ENCODE peak calls at places on chromosomes 2 and 18, in seven cellular contexts. W is prostate gland, G is neural crest cell, A is left lung, I is upper lobe of right lung, D is left ventricle myocardium inferior, R is AG10803. H is an unnamed sample.

GRCh38 chr2:133523406-133523805 is 44.9 kb downstream of the NCKAP5 start:
- DNase-seq in I (no peak), R (peak), D (no peak), W (no peak), G (no peak), A (no peak), H (no peak)

GRCh38 chr2:224143521-224143920 is 104.4 kb upstream of the SERPINE2 start:
- DNase-seq in I (no peak), G (no peak), A (no peak), R (no peak), D (no peak), W (no peak), H (no peak)

GRCh38 chr18:77702686-77703085 is 453.0 kb downstream of the GALR1 start:
- DNase-seq in G (peak), A (no peak), R (peak), D (no peak), W (peak), I (no peak), H (peak)

GRCh38 chr2:229980440-229981184 is 58.3 kb downstream of the FBXO36 start:
- DNase-seq in R (peak), W (peak), G (no peak), A (peak), I (no peak), D (peak), H (peak)

GRCh38 chr2:240365971-240366471 is 69.4 kb upstream of the GPC1 start:
- DNase-seq in I (no peak), A (no peak), R (no peak), G (no peak), D (peak), W (no peak), H (no peak)

GRCh38 chr2:163553601-163554000 is 182.2 kb downstream of the FIGN start:
- DNase-seq in W (no peak), A (no peak), I (no peak), R (peak), G (no peak), D (no peak), H (no peak)

GRCh38 chr2:144230452-144231085 is 289.4 kb downstream of the ZEB2 start:
- DNase-seq in G (no peak), R (peak), A (no peak), W (no peak), I (no peak), D (no peak), H (no peak)

GRCh38 chr2:204715332-204715731 is 170.1 kb downstream of the PARD3B start:
- DNase-seq in I (no peak), R (peak), D (no peak), A (no peak), W (no peak), G (no peak), H (no peak)

GRCh38 chr18:76460482-76460881 is 34.6 kb downstream of the ZNF516 start:
- DNase-seq in R (peak), W (no peak), A (no peak), G (no peak), D (no peak), I (no peak), H (no peak)

GRCh38 chr2:49248506-49248905 is 94.2 kb upstream of the FSHR start:
- DNase-seq in G (no peak), A (peak), W (no peak), R (peak), D (no peak), I (no peak), H (no peak)

GRCh38 chr2:130381619-130382018 is 25.8 kb downstream of the PTPN18 start:
- DNase-seq in W (no peak), I (no peak), R (no peak), A (no peak), G (no peak), D (no peak), H (no peak)

GRCh38 chr2:128322651-128323491 is 4.2 kb upstream of the HS6ST1 start:
- DNase-seq in I (peak), G (no peak), D (no peak), W (no peak), A (peak), R (no peak), H (no peak)

GRCh38 chr2:18799397-18799796 is 210.0 kb upstream of the NT5C1B start:
- DNase-seq in D (no peak), I (no peak), R (peak), A (no peak), G (no peak), W (no peak), H (no peak)

GRCh38 chr2:147033046-147033445 is 811.8 kb upstream of the ACVR2A start:
- DNase-seq in A (no peak), I (no peak), D (no peak), W (no peak), G (no peak), R (no peak), H (no peak)

GRCh38 chr2:128287780-128288735 is 30.6 kb downstream of the HS6ST1 start:
- DNase-seq in D (peak), A (no peak), W (no peak), R (no peak), I (no peak), G (no peak), H (no peak)

GRCh38 chr18:25827961-25828561 is 262.4 kb downstream of the SS18 start:
- DNase-seq in I (no peak), W (no peak), R (peak), D (no peak), A (no peak), G (no peak), H (no peak)

GRCh38 chr2:62410015-62410453 is 96.0 kb downstream of the TMEM17 start:
- DNase-seq in R (no peak), G (no peak), W (no peak), A (no peak), D (no peak), I (no peak), H (no peak)

GRCh38 chr2:177617849-177618248 is 225.3 kb downstream of the AGPS start:
- DNase-seq in D (no peak), W (no peak), G (no peak), A (no peak), R (no peak), I (no peak), H (no peak)

GRCh38 chr2:201781583-201782051 is 884 bp upstream of the ALS2 start:
- DNase-seq in W (peak), R (peak), A (no peak), D (no peak), I (no peak), G (no peak), H (no peak)

GRCh38 chr2:149258531-149258930 is 71.9 kb upstream of the LYPD6 start:
- DNase-seq in G (no peak), R (no peak), A (no peak), I (no peak), D (no peak), W (no peak), H (no peak)

GRCh38 chr2:200406379-200406778 is 99.9 kb downstream of the SPATS2L start:
- DNase-seq in A (no peak), R (no peak), I (no peak), D (no peak), W (no peak), G (no peak), H (no peak)

GRCh38 chr2:86622878-86623548 is 652 bp downstream of the RNF103 start:
- DNase-seq in D (peak), I (peak), A (peak), W (peak), G (peak), R (no peak), H (peak)

GRCh38 chr2:42234056-42234455 is 64.9 kb downstream of the EML4 start:
- DNase-seq in G (no peak), W (no peak), D (no peak), R (peak), I (no peak), A (no peak), H (no peak)

GRCh38 chr18:22739789-22740188 is 193.3 kb upstream of the RBBP8 start:
- DNase-seq in G (no peak), W (no peak), I (no peak), R (no peak), D (no peak), A (no peak), H (no peak)

GRCh38 chr18:37537868-37538525 is 27.6 kb downstream of the CELF4 start:
- DNase-seq in G (peak), D (peak), R (peak), I (peak), W (peak), A (peak), H (peak)

GRCh38 chr18:48639772-48640432 is 101.1 kb downstream of the CTIF start:
- DNase-seq in I (peak), A (no peak), G (no peak), W (no peak), R (no peak), D (no peak), H (peak)

GRCh38 chr2:30488012-30488659 is 41.1 kb downstream of the LCLAT1 start:
- DNase-seq in R (no peak), A (no peak), G (no peak), D (no peak), W (no peak), I (no peak), H (no peak)

GRCh38 chr2:130768191-130768855 is 13.0 kb downstream of the AMER3 start:
- DNase-seq in I (no peak), G (no peak), A (no peak), D (no peak), R (no peak), W (no peak), H (no peak)

GRCh38 chr2:107412981-107413380 is 413.7 kb upstream of the RGPD4 start:
- DNase-seq in G (no peak), A (no peak), W (no peak), I (no peak), D (no peak), R (peak), H (no peak)

GRCh38 chr2:182404102-182404501 is 22.7 kb downstream of the PDE1A start:
- DNase-seq in A (no peak), W (no peak), D (no peak), G (no peak), I (no peak), R (no peak), H (no peak)

GRCh38 chr2:46878886-46879285 is 36.7 kb downstream of the MCFD2 start:
- DNase-seq in R (no peak), A (no peak), I (no peak), W (no peak), D (peak), G (peak), H (no peak)

GRCh38 chr18:4004176-4004829 is 450.8 kb downstream of the DLGAP1 start:
- DNase-seq in A (no peak), I (no peak), W (no peak), D (no peak), G (no peak), R (no peak), H (no peak)

GRCh38 chr18:48974304-48975220 is 23.8 kb upstream of the SMAD7 start:
- DNase-seq in R (no peak), A (no peak), W (no peak), I (no peak), D (no peak), G (no peak), H (peak)

GRCh38 chr2:99489758-99490087 is at the start of gene REV1:
- DNase-seq in R (no peak), D (no peak), G (no peak), W (no peak), I (no peak), A (no peak), H (peak)

GRCh38 chr2:171327043-171327496 is 106.7 kb downstream of the METTL8 start:
- DNase-seq in D (no peak), W (no peak), G (no peak), A (no peak), I (no peak), R (no peak), H (no peak)

GRCh38 chr2:96110621-96111256 is 5.6 kb downstream of the ADRA2B start:
- DNase-seq in D (peak), A (peak), I (peak), W (no peak), G (no peak), R (no peak), H (no peak)

GRCh38 chr2:12318427-12319057 is 398.2 kb upstream of the TRIB2 start:
- DNase-seq in I (no peak), A (no peak), D (no peak), G (no peak), W (peak), R (peak), H (no peak)

GRCh38 chr2:2222931-2223330 is 108.1 kb downstream of the MYT1L start:
- DNase-seq in I (no peak), R (peak), A (no peak), G (no peak), W (no peak), D (no peak), H (no peak)

GRCh38 chr2:66577331-66578041 is 142.6 kb downstream of the MEIS1 start:
- DNase-seq in A (no peak), I (no peak), D (no peak), W (no peak), G (peak), R (no peak), H (peak)

GRCh38 chr18:12253517-12254136 is 534 bp upstream of the CIDEA start:
- DNase-seq in D (peak), A (no peak), G (no peak), R (no peak), I (no peak), W (no peak), H (no peak)

GRCh38 chr2:4358855-4359254 is 655.5 kb downstream of the DCDC2C start:
- DNase-seq in D (no peak), W (no peak), G (no peak), A (no peak), R (no peak), I (no peak), H (no peak)

GRCh38 chr2:4353668-4354067 is 650.3 kb downstream of the DCDC2C start:
- DNase-seq in W (no peak), A (no peak), D (no peak), G (no peak), I (no peak), R (no peak), H (no peak)

GRCh38 chr2:4354164-4354563 is 650.8 kb downstream of the DCDC2C start:
- DNase-seq in R (no peak), D (no peak), A (no peak), G (no peak), W (no peak), I (no peak), H (no peak)

DNA sequence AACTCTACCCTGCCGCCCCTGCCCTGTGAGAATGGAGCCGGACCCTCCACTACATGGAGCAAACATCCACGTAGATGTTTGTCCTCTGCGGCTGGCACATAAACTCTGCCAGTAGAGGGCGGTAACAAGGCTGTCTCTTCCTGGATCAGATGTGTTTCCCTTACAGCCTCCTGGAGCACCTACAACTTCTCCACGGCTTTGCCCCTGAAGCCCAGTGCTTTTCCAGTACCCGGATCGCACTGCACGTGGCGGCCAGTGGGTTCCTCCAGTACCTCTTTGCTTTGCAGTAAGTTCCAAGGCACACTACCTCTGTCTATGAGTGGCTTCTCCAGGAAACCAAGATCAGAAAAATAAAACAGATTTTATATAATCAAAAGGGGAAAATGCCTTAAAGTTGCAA is 651.3 kb downstream of the DCDC2C start:
- DNase-seq in W (no peak), A (no peak), I (peak), G (peak), D (no peak), R (no peak), H (peak)
- TF ChIP-seq CTCF in W (no peak), A (peak), I (peak), G (peak), D (peak), R (no peak), H (peak)

GRCh38 chr2:10160226-10160955 is 37.9 kb downstream of the RRM2 start:
- DNase-seq in R (no peak), A (no peak), W (no peak), G (no peak), I (no peak), D (no peak), H (no peak)
- TF ChIP-seq CTCF in R (no peak), A (no peak), W (no peak), G (no peak), I (no peak), D (no peak), H (no peak)

GRCh38 chr2:208657468-208657867 is 250.9 kb downstream of the PTH2R start:
- DNase-seq in A (no peak), I (no peak), W (no peak), R (no peak), G (no peak), D (no peak), H (no peak)
- TF ChIP-seq CTCF in A (no peak), I (no peak), W (no peak), R (no peak), G (no peak), D (no peak), H (no peak)

GRCh38 chr2:192551760-192552159 is 357.0 kb upstream of the TMEFF2 start:
- DNase-seq in R (no peak), G (no peak), I (no peak), D (no peak), W (no peak), A (no peak), H (no peak)
- TF ChIP-seq CTCF in R (no peak), G (no peak), I (no peak), D (no peak), W (no peak), A (no peak), H (no peak)

DNA sequence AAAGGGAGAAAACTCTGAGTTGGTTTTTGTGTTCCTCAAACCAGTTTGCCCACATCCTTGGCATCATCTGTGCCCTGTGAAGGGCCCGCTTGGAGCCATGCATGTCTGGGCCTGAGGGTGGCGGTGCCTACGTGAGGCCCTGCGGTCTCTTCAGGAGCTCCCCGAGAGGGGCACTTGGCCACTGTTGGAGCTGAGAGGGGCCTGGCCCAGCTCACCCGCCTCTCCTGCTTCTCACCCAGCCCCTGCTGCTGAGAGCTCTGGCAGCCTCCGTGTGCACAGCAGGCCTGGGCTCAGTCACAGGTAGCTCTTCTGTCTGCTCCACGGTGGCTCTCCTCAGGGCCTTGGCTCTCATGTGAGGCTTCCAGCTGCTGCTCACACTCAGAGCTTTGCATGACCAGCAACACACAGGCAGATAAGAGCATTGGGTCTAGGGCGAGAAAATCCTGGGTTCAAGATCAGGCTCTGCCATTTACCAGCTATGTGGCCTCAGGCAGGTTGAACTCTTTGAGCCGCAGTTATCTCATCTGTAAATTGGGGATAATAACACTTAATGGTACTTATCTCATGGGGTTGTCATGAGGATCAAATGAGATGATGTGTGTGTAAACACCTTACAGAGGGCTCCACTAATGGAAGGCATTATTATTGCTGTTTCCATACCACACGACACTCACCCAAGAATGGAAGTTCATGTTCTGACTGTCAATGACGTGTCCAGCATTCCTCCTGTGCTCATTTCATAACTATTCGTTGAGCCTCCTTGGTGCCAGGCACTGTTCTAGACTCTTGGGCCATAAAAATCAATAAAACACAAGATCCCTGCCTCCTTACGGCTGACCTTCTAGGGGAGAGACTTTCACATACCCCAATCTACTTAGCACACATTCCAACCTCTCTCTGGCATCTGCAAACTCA is 41.6 kb upstream of the PLB1 start:
- DNase-seq in D (no peak), G (no peak), W (peak), R (peak), A (no peak), I (no peak), H (no peak)
- TF ChIP-seq CTCF in D (no peak), G (no peak), W (no peak), R (no peak), A (no peak), I (no peak), H (no peak)

GRCh38 chr2:234606906-234607305 is 110.0 kb upstream of the ARL4C start:
- DNase-seq in W (no peak), R (peak), I (no peak), G (no peak), D (no peak), A (no peak), H (no peak)

GRCh38 chr2:234615643-234616356 is 118.9 kb upstream of the ARL4C start:
- DNase-seq in G (no peak), W (no peak), A (no peak), R (peak), D (no peak), I (no peak), H (no peak)

GRCh38 chr2:234607691-234608090 is 110.8 kb upstream of the ARL4C start:
- DNase-seq in A (no peak), W (no peak), D (no peak), R (no peak), I (no peak), G (no peak), H (no peak)

GRCh38 chr2:234608946-234609345 is 112.1 kb upstream of the ARL4C start:
- DNase-seq in I (no peak), D (no peak), W (no peak), R (no peak), G (no peak), A (no peak), H (no peak)

DNA sequence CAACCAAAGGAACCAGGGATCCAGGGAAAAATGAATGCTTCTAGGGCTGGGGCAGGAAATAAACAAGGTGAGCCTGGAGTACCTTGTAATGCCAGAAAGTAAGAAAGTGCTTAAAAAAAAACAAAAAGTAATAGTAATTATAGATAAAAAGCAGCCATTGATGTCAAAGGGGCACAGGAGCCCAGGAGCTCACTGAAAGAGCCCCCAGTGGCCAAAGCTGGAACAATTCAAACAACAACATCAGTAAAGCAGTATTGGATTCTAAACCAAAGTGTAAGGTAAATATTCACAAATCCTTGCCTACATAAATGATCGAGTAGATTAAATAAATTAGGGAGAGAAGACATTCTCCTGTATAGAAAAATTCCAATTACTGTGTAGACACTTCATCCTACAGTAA is 114.3 kb upstream of the ARL4C start:
- DNase-seq in G (no peak), D (no peak), R (no peak), A (no peak), I (no peak), W (no peak), H (no peak)
- TF ChIP-seq CTCF in G (peak), D (peak), R (peak), A (no peak), I (peak), W (peak), H (peak)